ENCODE peak calls at places on chromosomes 13 and 19, in four cellular contexts. E, Z, H and D are unnamed samples.

GRCh38 chr13:45511310-45512147 is 46.8 kb downstream of the COG3 start:
- DNase-seq in Z (peak; percentile 85), E (no peak), H (peak; percentile 29), D (peak; percentile 47)

GRCh38 chr19:4911786-4912672 is 2.7 kb downstream of the UHRF1 start:
- DNase-seq in Z (peak; percentile 99), H (peak; percentile 45), E (peak; percentile 68), D (peak; percentile 95)

GRCh38 chr13:109784590-109785140 is 1.7 kb downstream of the IRS2 start:
- DNase-seq in E (peak; percentile 89), Z (peak; percentile 85), H (peak; percentile 74), D (no peak)

GRCh38 chr19:6064016-6064702 is 46.1 kb downstream of the RFX2 start:
- DNase-seq in Z (no peak), H (no peak), E (no peak), D (no peak)

GRCh38 chr19:4567584-4568071 is 8.1 kb upstream of the SEMA6B start:
- DNase-seq in H (no peak), E (peak; percentile 72), Z (peak; percentile 69), D (no peak)

GRCh38 chr13:21047591-21048282 is 13.6 kb downstream of the LATS2 start:
- DNase-seq in H (no peak), Z (no peak), E (no peak), D (no peak)

GRCh38 chr13:112907286-112907685 is 61.7 kb upstream of the MCF2L start:
- DNase-seq in Z (no peak), E (peak; percentile 5), H (no peak), D (no peak)

GRCh38 chr19:4523306-4524110 is 5.2 kb upstream of the PLIN4 start:
- DNase-seq in H (peak; percentile 41), Z (peak; percentile 57), E (peak; percentile 62), D (no peak)

GRCh38 chr13:47216176-47216822 is 319.4 kb upstream of the HTR2A start:
- DNase-seq in H (no peak), Z (peak; percentile 13), E (no peak), D (peak; percentile 50)

GRCh38 chr13:24215732-24216131 is 55.2 kb downstream of the SPATA13 start:
- DNase-seq in Z (peak; percentile 77), H (peak; percentile 90), E (no peak), D (peak; percentile 49)

GRCh38 chr19:996051-996838 is 4.0 kb upstream of the GRIN3B start:
- DNase-seq in Z (peak; percentile 61), H (peak; percentile 55), E (no peak), D (no peak)

GRCh38 chr19:18158471-18158870 is 5.5 kb downstream of the PIK3R2 start:
- DNase-seq in H (no peak), E (no peak), Z (no peak), D (no peak)

GRCh38 chr19:14061751-14062557 is at the start of gene PALM3:
- DNase-seq in E (no peak), H (peak; percentile 96), Z (no peak), D (no peak)

GRCh38 chr13:43124495-43124894 is 101.1 kb downstream of the DNAJC15 start:
- DNase-seq in Z (no peak), H (no peak), E (no peak), D (no peak)

GRCh38 chr13:35471466-35472307 is 4.8 kb downstream of the MAB21L1 start:
- DNase-seq in Z (peak; percentile 6), E (no peak), H (no peak), D (no peak)

GRCh38 chr19:42091300-42092266 is 15.6 kb downstream of the ZNF574 start:
- DNase-seq in H (no peak), Z (peak; percentile 57), E (no peak), D (no peak)

GRCh38 chr13:71517004-71517403 is 350.0 kb downstream of the DACH1 start:
- DNase-seq in E (no peak), H (no peak), Z (no peak), D (no peak)

GRCh38 chr19:4305253-4305612 is 835 bp downstream of the FSD1 start:
- DNase-seq in H (no peak), Z (no peak), E (no peak), D (no peak)

GRCh38 chr13:50518131-50518530 is 325.4 kb downstream of the DLEU7 start:
- DNase-seq in E (no peak), Z (no peak), H (no peak), D (no peak)

GRCh38 chr19:53571339-53571738 is 33.4 kb downstream of the ZNF331 start:
- DNase-seq in H (no peak), E (no peak), Z (no peak), D (no peak)

GRCh38 chr13:32647926-32648325 is 61.7 kb downstream of the PDS5B start:
- DNase-seq in E (no peak), H (no peak), Z (no peak), D (no peak)

GRCh38 chr13:113650275-113650674 is 7.7 kb downstream of the ATP4B start:
- DNase-seq in Z (no peak), E (peak; percentile 34), H (peak; percentile 5), D (no peak)

GRCh38 chr13:33722216-33722900 is 95.6 kb upstream of the RFC3 start:
- DNase-seq in H (no peak), Z (peak; percentile 30), E (no peak), D (no peak)

GRCh38 chr19:49114630-49115363 is 627 bp downstream of the LIN7B start:
- DNase-seq in E (peak; percentile 76), Z (peak; percentile 68), H (peak; percentile 73), D (no peak)

GRCh38 chr19:30172643-30173242 is 199.4 kb upstream of the ZNF536 start:
- DNase-seq in H (no peak), Z (no peak), E (no peak), D (no peak)

GRCh38 chr19:11481777-11482383 is 1.0 kb upstream of the ELAVL3 start:
- DNase-seq in E (peak; percentile 62), Z (peak; percentile 92), H (peak; percentile 37), D (no peak)

GRCh38 chr13:74301200-74302063 is 167.2 kb upstream of the KLF12 start:
- DNase-seq in H (no peak), E (no peak), Z (no peak), D (no peak)

GRCh38 chr13:44389003-44389666 is 15.5 kb downstream of the SERP2 start:
- DNase-seq in E (no peak), Z (no peak), H (no peak), D (no peak)

GRCh38 chr19:43582495-43582894 is 6.9 kb downstream of the PINLYP start:
- DNase-seq in Z (no peak), E (no peak), H (no peak), D (no peak)

GRCh38 chr19:43584484-43584883 is 8.9 kb downstream of the PINLYP start:
- DNase-seq in Z (no peak), H (no peak), E (no peak), D (peak; percentile 32)

GRCh38 chr19:43578787-43579186 is 3.2 kb downstream of the PINLYP start:
- DNase-seq in H (no peak), Z (no peak), E (no peak), D (no peak)

GRCh38 chr19:43586346-43586745 is 9.6 kb downstream of the IRGQ start:
- DNase-seq in Z (no peak), E (no peak), H (no peak), D (no peak)

DNA sequence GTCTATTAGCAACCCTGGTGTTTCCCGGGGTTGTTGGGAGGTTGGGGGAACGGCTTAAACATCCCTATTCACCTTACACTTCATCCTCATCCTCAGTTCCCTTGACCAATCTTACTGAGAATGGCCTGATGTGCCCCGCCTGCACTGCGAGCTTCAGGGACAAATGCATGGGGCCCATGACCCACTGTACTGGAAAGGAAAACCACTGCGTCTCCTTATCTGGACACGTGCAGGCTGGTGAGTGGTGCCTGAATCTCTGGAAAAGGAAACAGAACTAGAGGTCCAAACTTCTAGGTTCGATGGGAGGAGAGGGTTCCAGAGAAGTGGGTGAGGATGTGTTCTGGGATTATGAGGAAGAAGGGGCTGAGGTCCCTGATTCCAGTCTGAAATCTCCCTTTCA is 5.9 kb downstream of the PINLYP start:
- DNase-seq in H (no peak), Z (no peak), E (no peak), D (no peak)
- H3K4me3 ChIP-seq in H (no peak overlapping the region), Z (no peak overlapping the region), E (no peak overlapping the region), D (no peak overlapping the region)

GRCh38 chr13:40982772-40983171 is 36.3 kb downstream of the ELF1 start:
- DNase-seq in Z (peak; percentile 93), E (no peak), H (no peak), D (no peak)
- H3K4me3 ChIP-seq in Z (peak overlapping the region; percentile 18), E (peak overlapping the region; percentile 20), H (no peak overlapping the region), D (no peak overlapping the region)

GRCh38 chr13:99230991-99231390 is 27.2 kb downstream of the GPR18 start:
- DNase-seq in Z (no peak), H (no peak), E (no peak), D (no peak)

GRCh38 chr13:99227331-99227900 is 26.8 kb downstream of the UBAC2 start:
- DNase-seq in E (no peak), H (no peak), Z (no peak), D (no peak)

GRCh38 chr13:99227909-99228688 is 27.4 kb downstream of the UBAC2 start:
- DNase-seq in H (no peak), Z (no peak), E (no peak), D (no peak)

GRCh38 chr13:99226493-99226892 is 25.8 kb downstream of the UBAC2 start:
- DNase-seq in H (no peak), E (no peak), Z (no peak), D (no peak)

GRCh38 chr13:99228737-99229691 is 28.4 kb downstream of the UBAC2 start:
- DNase-seq in E (no peak), H (no peak), Z (peak; percentile 21), D (peak; percentile 66)
- H3K4me3 ChIP-seq in E (no peak overlapping the region), H (no peak overlapping the region), Z (no peak overlapping the region), D (no peak overlapping the region)

DNA sequence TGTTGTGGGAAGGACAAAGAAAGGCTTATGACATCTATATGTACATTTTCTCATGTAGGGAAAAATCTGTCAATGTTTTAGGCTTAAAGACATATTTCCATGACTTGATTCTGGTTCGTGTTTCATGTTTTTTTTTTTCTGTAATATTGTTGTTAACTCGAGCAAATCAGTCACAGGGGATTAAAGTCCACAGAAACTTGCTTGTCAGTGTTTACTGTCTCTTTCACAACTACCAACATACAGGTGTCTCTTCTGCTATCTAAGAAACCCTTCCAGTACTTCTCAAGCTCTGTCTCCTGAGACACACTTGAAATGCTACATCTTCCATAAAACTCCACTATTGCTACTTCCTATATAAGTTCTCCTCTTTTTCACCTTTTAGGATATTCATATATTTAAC is 130.9 kb upstream of the SLITRK6 start:
- DNase-seq in E (no peak), Z (no peak), H (no peak), D (no peak)
- H3K4me3 ChIP-seq in E (no peak overlapping the region), Z (no peak overlapping the region), H (no peak overlapping the region), D (no peak overlapping the region)

DNA sequence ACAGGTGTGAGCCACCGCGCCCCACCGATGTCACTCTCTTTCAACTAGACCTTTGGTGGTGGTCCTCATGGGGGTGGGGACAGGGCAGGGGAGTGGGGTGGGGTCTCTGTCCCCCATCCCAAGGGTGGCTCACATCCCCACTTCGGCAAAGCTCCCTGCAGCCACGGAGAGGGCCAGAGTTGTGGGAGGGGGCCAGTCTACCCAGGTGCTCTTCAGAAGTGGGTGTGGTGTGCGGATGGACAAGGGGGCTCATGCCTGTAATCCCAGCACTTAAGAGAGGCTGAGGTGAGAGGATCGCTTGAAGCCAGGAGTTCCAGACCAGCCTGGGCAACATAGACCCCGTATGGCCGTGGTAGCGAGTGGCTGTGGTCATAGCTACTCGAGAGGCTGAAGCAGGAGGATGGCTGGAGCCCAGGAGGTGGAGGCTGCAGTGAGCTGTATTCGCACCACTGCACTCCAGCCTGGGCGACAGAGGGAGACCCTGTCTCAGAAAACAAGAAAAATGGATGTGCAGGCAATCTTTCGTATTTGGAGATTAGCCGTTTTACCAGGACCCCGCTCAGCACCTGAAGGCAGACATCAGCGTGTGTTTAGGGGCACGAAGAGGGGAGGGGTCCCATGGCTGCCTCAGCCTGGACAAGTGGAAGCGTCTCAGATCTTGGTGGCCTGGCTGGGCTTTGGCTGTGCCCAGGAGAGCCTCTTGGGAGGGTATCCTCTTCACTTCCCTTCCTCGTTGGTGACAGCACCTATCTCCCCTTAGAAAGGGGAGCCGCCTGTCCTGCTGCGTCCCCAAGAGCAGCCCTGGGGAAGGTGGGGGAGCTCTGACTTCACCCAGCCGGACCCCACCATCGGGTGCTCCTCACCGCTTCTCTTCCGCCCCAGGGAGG is 863 bp downstream of the TGFBR3L start:
- DNase-seq in Z (no peak), H (peak; percentile 10), E (no peak), D (no peak)
- H3K4me3 ChIP-seq in Z (peak overlapping the region; percentile 40), H (no peak overlapping the region), E (no peak overlapping the region), D (no peak overlapping the region)